ENCODE peak calls at places on chromosomes 3 and 15, in seven cellular contexts. H is activated T-helper 9 cell treated with anti-CD3 and anti-CD28 coated beads, Interleukin-2, amount 50 U/mL, for 16 hours; R is omental fat pad; P is lung microvascular endothelial cell; T is ovary; B is A549; V is globus pallidus. S is an unnamed sample.

GRCh38 chr3:140427786-140428185 is 250.1 kb upstream of the TRIM42 start:
- DNase-seq in H (no peak), R (no peak), P (no peak), T (no peak), B (no peak), V (no peak), S (no peak)

GRCh38 chr15:78317145-78317836 is 17.9 kb upstream of the SKIC8 start:
- DNase-seq in H (no peak), R (no peak), P (peak), T (no peak), B (no peak), V (no peak), S (no peak)

GRCh38 chr15:69531302-69532027 is 78.8 kb downstream of the RPLP1 start:
- DNase-seq in H (no peak), R (no peak), P (no peak), T (no peak), B (no peak), V (no peak), S (no peak)

GRCh38 chr3:103794656-103795055 is 1359.8 kb downstream of the ZPLD1 start:
- DNase-seq in H (no peak), R (no peak), P (no peak), T (no peak), B (no peak), V (no peak), S (no peak)

GRCh38 chr15:48330855-48331795 is at the start of gene DUT:
- DNase-seq in H (peak), R (peak), P (peak), T (peak), B (peak), V (peak), S (no peak)

GRCh38 chr3:94146455-94146854 is 83.6 kb downstream of the NSUN3 start:
- DNase-seq in H (no peak), R (no peak), P (no peak), T (no peak), B (no peak), V (no peak), S (no peak)

GRCh38 chr15:31867536-31868442 is 162.5 kb upstream of the CHRNA7 start:
- DNase-seq in H (peak), R (no peak), P (peak), T (peak), B (peak), V (peak), S (no peak)

GRCh38 chr3:14141602-14142315 is 16.9 kb downstream of the TMEM43 start:
- DNase-seq in H (no peak), R (no peak), P (peak), T (no peak), B (no peak), V (no peak), S (no peak)

GRCh38 chr3:172601066-172601832 is 78.0 kb upstream of the TNFSF10 start:
- DNase-seq in H (no peak), R (no peak), P (no peak), T (no peak), B (no peak), V (no peak), S (no peak)

GRCh38 chr3:86578071-86578470 is 412.9 kb downstream of the VGLL3 start:
- DNase-seq in H (no peak), R (no peak), P (no peak), T (no peak), B (no peak), V (no peak), S (no peak)

GRCh38 chr3:74605437-74605836 is 9.0 kb downstream of the CNTN3 start:
- DNase-seq in H (no peak), R (no peak), P (no peak), T (no peak), B (no peak), V (no peak), S (no peak)

GRCh38 chr3:149739396-149739795 is 12.9 kb downstream of the COMMD2 start:
- DNase-seq in H (no peak), R (no peak), P (no peak), T (no peak), B (no peak), V (no peak), S (no peak)

GRCh38 chr3:18988619-18989229 is 159.6 kb upstream of the KCNH8 start:
- DNase-seq in H (no peak), R (no peak), P (no peak), T (no peak), B (peak), V (peak), S (no peak)

GRCh38 chr3:67076607-67077006 is 78.5 kb downstream of the KBTBD8 start:
- DNase-seq in H (no peak), R (no peak), P (peak), T (no peak), B (no peak), V (no peak), S (no peak)

GRCh38 chr3:66789584-66790237 is 208.4 kb upstream of the KBTBD8 start:
- DNase-seq in H (no peak), R (no peak), P (no peak), T (no peak), B (no peak), V (no peak), S (no peak)

GRCh38 chr3:196193037-196193737 is 18.0 kb downstream of the ZDHHC19 start:
- DNase-seq in H (no peak), R (no peak), P (no peak), T (no peak), B (no peak), V (no peak), S (no peak)

GRCh38 chr3:129035360-129036233 is 25.0 kb upstream of the GP9 start:
- DNase-seq in H (no peak), R (no peak), P (no peak), T (peak), B (no peak), V (no peak), S (no peak)

GRCh38 chr3:69997486-69998307 is 1.8 kb upstream of the SAMMSON start:
- DNase-seq in H (no peak), R (no peak), P (no peak), T (no peak), B (no peak), V (peak), S (no peak)

GRCh38 chr3:111227216-111227615 is 155.6 kb downstream of the NECTIN3 start:
- DNase-seq in H (no peak), R (no peak), P (no peak), T (no peak), B (no peak), V (no peak), S (no peak)

GRCh38 chr3:170999737-171000242 is 26.7 kb downstream of the SLC2A2 start:
- DNase-seq in H (no peak), R (no peak), P (peak), T (no peak), B (no peak), V (no peak), S (no peak)

GRCh38 chr3:50873376-50874157 is 198.8 kb downstream of the DOCK3 start:
- DNase-seq in H (no peak), R (no peak), P (no peak), T (no peak), B (no peak), V (no peak), S (no peak)

GRCh38 chr3:169668081-169668956 is 4.8 kb upstream of the MECOM start:
- DNase-seq in H (no peak), R (no peak), P (peak), T (peak), B (no peak), V (no peak), S (no peak)

GRCh38 chr3:64190517-64191515 is 34.5 kb downstream of the PRICKLE2 start:
- DNase-seq in H (no peak), R (no peak), P (peak), T (no peak), B (peak), V (no peak), S (no peak)

GRCh38 chr3:10950476-10951294 is 41.9 kb upstream of the SLC6A1 start:
- DNase-seq in H (no peak), R (no peak), P (peak), T (peak), B (peak), V (peak), S (no peak)

GRCh38 chr3:24046214-24046613 is 101.1 kb downstream of the NR1D2 start:
- DNase-seq in H (no peak), R (no peak), P (no peak), T (no peak), B (no peak), V (no peak), S (no peak)

GRCh38 chr3:197482001-197482400 is 73.8 kb downstream of the BDH1 start:
- DNase-seq in H (no peak), R (no peak), P (peak), T (no peak), B (no peak), V (no peak), S (no peak)

GRCh38 chr3:119597548-119598288 is at the start of gene PLA1A:
- DNase-seq in H (no peak), R (no peak), P (peak), T (no peak), B (peak), V (no peak), S (peak)

S was measured in vagina.